ENCODE peak calls at places on chromosomes 3 and 15, in four cellular contexts. Y is IMR-90, A is A549, D is GM12878. S is an unnamed sample.

GRCh38 chr3:161222662-161223061 is 1.6 kb downstream of the NMD3 start:
- DNase-seq in D (no peak), Y (peak), A (no peak), S (no peak)

GRCh38 chr15:69074011-69074842 is 59.7 kb downstream of the NOX5 start:
- DNase-seq in D (no peak), Y (peak), A (peak), S (peak)

GRCh38 chr3:189824629-189825312 is 193.6 kb downstream of the TP63 start:
- DNase-seq in Y (peak), D (no peak), A (peak), S (no peak)

GRCh38 chr3:124107491-124107890 is 115.6 kb upstream of the ROPN1 start:
- DNase-seq in D (no peak), A (no peak), Y (no peak), S (no peak)

GRCh38 chr3:131795382-131796085 is 239.3 kb downstream of the CPNE4 start:
- DNase-seq in Y (no peak), A (no peak), D (no peak), S (no peak)

GRCh38 chr3:84959470-84960380 is 936 bp downstream of the CADM2 start:
- DNase-seq in Y (no peak), D (no peak), A (no peak), S (peak)

GRCh38 chr3:55873523-55874254 is 386.6 kb upstream of the WNT5A start:
- DNase-seq in D (no peak), Y (peak), A (no peak), S (no peak)

GRCh38 chr3:186108106-186108940 is 566 bp downstream of the ETV5 start:
- DNase-seq in D (no peak), Y (peak), A (peak), S (peak)

GRCh38 chr3:150225986-150226385 is 182.1 kb upstream of the TSC22D2 start:
- DNase-seq in Y (no peak), A (no peak), D (no peak), S (no peak)

GRCh38 chr3:113002676-113003075 is 11.9 kb downstream of the GTPBP8 start:
- DNase-seq in Y (no peak), D (no peak), A (no peak), S (no peak)

GRCh38 chr15:24617646-24618045 is 57.9 kb upstream of the NPAP1 start:
- DNase-seq in Y (no peak), D (no peak), A (no peak), S (no peak)

DNA sequence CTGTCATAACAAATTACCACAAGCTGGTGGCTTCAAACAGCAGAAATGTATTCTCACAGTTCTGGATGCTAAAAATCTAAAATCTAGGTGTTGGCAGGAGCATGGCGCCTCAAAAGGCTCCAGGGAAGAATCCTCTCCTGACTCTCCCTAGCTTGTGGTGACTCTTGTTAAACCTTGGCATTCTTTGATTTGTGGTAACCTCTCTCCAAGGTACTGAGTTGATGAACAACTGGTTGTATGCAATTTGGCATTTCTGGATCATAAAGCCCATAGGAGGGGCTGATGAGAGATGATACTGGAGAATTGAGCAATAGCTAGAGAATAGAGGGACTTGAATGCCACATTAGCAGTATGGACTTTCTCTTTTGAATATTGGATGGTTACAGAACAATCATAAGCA is 821.8 kb downstream of the TBL1XR1 start:
- DNase-seq in D (no peak), A (no peak), Y (no peak), S (no peak)
- TF ChIP-seq RCOR1 in D (no peak), A (no peak), Y (no peak), S (no peak)

DNA sequence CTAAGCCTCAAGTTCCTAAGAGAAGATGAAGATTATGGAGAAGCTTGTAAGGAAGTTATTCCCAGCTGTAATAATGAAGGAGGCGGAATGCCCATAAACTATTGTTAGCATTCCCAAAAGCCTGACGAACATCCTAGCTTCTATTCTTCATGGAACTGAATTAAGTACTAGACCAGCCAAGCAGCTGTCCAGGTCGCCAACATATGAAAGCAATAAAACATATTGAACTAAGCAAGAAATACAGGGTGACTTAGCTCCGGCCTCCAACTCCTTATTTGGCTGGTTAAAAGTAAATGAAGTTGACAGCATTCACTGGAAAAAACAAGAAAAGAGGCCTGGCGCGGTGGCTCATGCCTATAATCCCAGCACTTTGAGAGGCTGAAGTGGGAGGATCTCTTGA is 174.0 kb upstream of the TPM1 start:
- DNase-seq in A (no peak), Y (no peak), D (no peak), S (no peak)
- TF ChIP-seq RCOR1 in A (no peak), Y (no peak), D (no peak), S (no peak)

GRCh38 chr3:65927576-65927975 is 111.1 kb downstream of the MAGI1 start:
- DNase-seq in A (no peak), Y (peak), D (no peak), S (no peak)
- TF ChIP-seq RCOR1 in A (no peak), Y (no peak), D (no peak), S (no peak)

DNA sequence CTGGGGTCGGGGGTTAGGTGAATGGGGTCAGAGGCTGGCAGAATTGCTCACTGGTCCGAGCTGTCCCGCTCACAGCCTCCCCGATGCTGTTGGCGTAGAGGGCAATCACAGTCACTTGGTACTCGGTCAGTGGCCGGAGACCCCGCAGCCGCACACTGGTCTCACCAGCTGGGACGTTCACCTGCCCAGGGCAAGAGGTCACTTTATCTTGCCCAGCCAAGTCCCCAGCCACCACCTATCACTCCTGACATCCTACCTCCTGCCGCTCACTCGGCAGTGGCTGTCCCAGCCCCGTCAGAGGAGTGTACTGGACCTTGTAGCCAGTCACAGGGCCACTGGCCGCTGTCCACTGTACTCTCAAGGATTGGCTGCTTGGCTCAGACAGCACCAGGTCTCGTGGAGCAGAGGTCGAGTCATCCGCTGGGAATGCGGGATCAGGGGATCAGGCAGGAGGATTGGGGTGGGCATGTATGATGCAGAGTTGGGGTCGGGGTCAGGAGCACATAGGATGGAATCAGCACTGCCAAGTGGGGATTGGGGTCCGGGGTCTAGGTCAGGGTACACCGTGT is 2.5 kb downstream of the COL7A1 start:
- DNase-seq in D (no peak), Y (peak), A (no peak), S (no peak)
- TF ChIP-seq RCOR1 in D (no peak), Y (no peak), A (no peak), S (no peak)

DNA sequence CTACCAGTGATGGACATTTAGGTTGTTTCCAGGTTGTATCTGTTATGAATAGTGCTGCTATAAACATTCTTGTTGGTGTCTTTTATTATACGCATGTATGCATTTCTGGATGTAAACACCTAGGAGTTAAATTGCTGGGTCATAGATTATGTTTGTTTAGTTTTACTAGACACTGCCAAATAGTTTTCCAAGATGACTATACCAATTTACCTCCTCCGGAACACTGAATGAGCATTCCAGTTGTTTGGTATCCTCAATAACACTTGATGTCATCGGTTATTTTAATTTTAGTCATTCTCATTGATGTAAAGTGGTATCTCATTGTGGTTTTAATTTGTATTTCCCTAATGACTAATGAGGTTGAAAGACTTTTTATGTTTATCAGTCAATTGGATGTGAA is 36.6 kb upstream of the ARID3B start:
- DNase-seq in Y (peak), A (no peak), D (no peak), S (no peak)
- TF ChIP-seq RCOR1 in Y (no peak), A (no peak), D (no peak), S (no peak)

DNA sequence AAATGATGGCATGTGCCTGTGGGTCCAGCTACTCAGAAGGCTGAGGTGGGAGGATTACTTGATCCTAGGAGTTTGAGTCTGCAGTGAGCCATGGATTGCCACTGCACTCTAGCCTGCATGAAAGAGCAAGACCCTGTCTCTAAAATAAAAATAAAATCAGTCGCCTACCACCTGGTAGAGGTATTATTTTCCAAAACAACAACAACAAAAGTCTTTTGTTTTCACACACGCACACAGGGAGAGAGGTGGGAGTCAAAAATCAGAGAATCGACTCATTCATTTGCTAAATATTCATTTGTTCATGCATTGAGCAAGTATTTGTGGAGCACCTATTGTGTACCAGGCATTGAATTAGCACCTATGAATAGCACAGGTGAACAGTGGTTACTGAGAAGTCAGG is 218.1 kb downstream of the LRTM1 start:
- DNase-seq in A (no peak), D (no peak), Y (no peak), S (no peak)
- TF ChIP-seq RCOR1 in A (no peak), D (no peak), Y (no peak), S (no peak)

S was measured in SK-N-SH.